ENCODE peak calls at places on chromosome 22, in five cellular contexts. S, M, U, B and X are unnamed samples.

GRCh38 chr22:17990942-17991341 is 33.4 kb downstream of the MICAL3 start:
- DNase-seq in S (no peak), M (no peak), U (no peak), B (no peak), X (no peak)

GRCh38 chr22:42581762-42582716 is 28.3 kb downstream of the SERHL2 start:
- DNase-seq in S (peak; percentile 79), M (peak; percentile 82), U (peak; percentile 43), B (peak; percentile 59), X (peak; percentile 69)

GRCh38 chr22:44538071-44538470 is 40.0 kb upstream of the RTL6 start:
- DNase-seq in S (no peak), M (no peak), U (no peak), B (no peak), X (no peak)

GRCh38 chr22:35552186-35552842 is 11.7 kb downstream of the RASD2 start:
- DNase-seq in S (no peak), M (peak; percentile 73), U (no peak), B (peak; percentile 15), X (peak; percentile 53)

GRCh38 chr22:17785185-17786184 is 11.2 kb upstream of the BID start:
- DNase-seq in S (peak; percentile 65), M (peak; percentile 65), U (no peak), B (peak; percentile 72), X (peak; percentile 55)

GRCh38 chr22:45597460-45598192 is 74.0 kb upstream of the ATXN10 start:
- DNase-seq in S (no peak), M (no peak), U (no peak), B (no peak), X (no peak)

GRCh38 chr22:41285441-41285819 is 557 bp downstream of the RANGAP1 start:
- DNase-seq in S (peak; percentile 95), M (peak; percentile 78), U (peak; percentile 39), B (peak; percentile 19), X (peak; percentile 79)

GRCh38 chr22:30273196-30273595 is 6.5 kb upstream of the OSM start:
- DNase-seq in S (no peak), M (no peak), U (no peak), B (no peak), X (no peak)

GRCh38 chr22:19663821-19664325 is 50.4 kb upstream of the SEPTIN5 start:
- DNase-seq in S (no peak), M (no peak), U (peak; percentile 62), B (no peak), X (no peak)

GRCh38 chr22:32802291-32802826 is 854 bp downstream of the TIMP3 start:
- DNase-seq in S (no peak), M (no peak), U (no peak), B (no peak), X (no peak)

GRCh38 chr22:41799486-41800347 is 762 bp upstream of the CCDC134 start:
- DNase-seq in S (no peak), M (no peak), U (no peak), B (peak; percentile 85), X (no peak)

GRCh38 chr22:23245045-23245798 is 64.9 kb downstream of the BCR start:
- DNase-seq in S (peak; percentile 85), M (no peak), U (no peak), B (no peak), X (no peak)

GRCh38 chr22:46946383-46946965 is 184.0 kb downstream of the TBC1D22A start:
- DNase-seq in S (peak; percentile 33), M (no peak), U (no peak), B (no peak), X (no peak)

GRCh38 chr22:33650244-33650643 is 270.0 kb downstream of the LARGE1 start:
- DNase-seq in S (no peak), M (no peak), U (no peak), B (no peak), X (no peak)

GRCh38 chr22:32413715-32414114 is 1.7 kb upstream of the RTCB start:
- DNase-seq in S (no peak), M (no peak), U (peak; percentile 1), B (peak; percentile 8), X (no peak)

GRCh38 chr22:48920776-48921241 is 906.9 kb downstream of the BRD1 start:
- DNase-seq in S (no peak), M (no peak), U (no peak), B (no peak), X (no peak)

GRCh38 chr22:22959147-22959827 is 71.7 kb downstream of the IGLL5 start:
- DNase-seq in S (peak; percentile 81), M (peak; percentile 49), U (peak; percentile 80), B (peak; percentile 78), X (peak; percentile 45)